ENCODE peak calls at places on chromosomes 4 and X, in four cellular contexts. G, Y, J and V are unnamed samples.

GRCh38 chrX:102808336-102808735 is 87.8 kb downstream of the GPRASP3 start:
- DNase-seq in G (no peak), Y (peak), J (no peak), V (peak)

GRCh38 chrX:791479-792034 is 161.0 kb downstream of the SHOX start:
- DNase-seq in G (no peak), Y (no peak), J (no peak), V (no peak)

GRCh38 chrX:100368167-100368566 is 41.9 kb downstream of the PCDH19 start:
- DNase-seq in G (no peak), Y (peak), J (peak), V (no peak)

GRCh38 chrX:140817943-140818342 is 108.4 kb downstream of the LINC00632 start:
- DNase-seq in G (peak), Y (peak), J (no peak), V (peak)

GRCh38 chr4:6783111-6783981 is 819 bp downstream of the KIAA0232 start:
- DNase-seq in G (peak), Y (peak), J (peak), V (peak)

GRCh38 chrX:32778965-32779364 is 432.4 kb downstream of the DMD start:
- DNase-seq in G (no peak), Y (no peak), J (no peak), V (no peak)

GRCh38 chr4:94262163-94263016 is 54.7 kb downstream of the SMARCAD1 start:
- DNase-seq in G (no peak), Y (no peak), J (no peak), V (no peak)

GRCh38 chr4:108068422-108068821 is 78.7 kb downstream of the HADH start:
- DNase-seq in G (no peak), Y (peak), J (no peak), V (peak)

GRCh38 chrX:69510137-69510715 is 6.1 kb downstream of the NALF2 start:
- DNase-seq in G (no peak), Y (no peak), J (no peak), V (no peak)

DNA sequence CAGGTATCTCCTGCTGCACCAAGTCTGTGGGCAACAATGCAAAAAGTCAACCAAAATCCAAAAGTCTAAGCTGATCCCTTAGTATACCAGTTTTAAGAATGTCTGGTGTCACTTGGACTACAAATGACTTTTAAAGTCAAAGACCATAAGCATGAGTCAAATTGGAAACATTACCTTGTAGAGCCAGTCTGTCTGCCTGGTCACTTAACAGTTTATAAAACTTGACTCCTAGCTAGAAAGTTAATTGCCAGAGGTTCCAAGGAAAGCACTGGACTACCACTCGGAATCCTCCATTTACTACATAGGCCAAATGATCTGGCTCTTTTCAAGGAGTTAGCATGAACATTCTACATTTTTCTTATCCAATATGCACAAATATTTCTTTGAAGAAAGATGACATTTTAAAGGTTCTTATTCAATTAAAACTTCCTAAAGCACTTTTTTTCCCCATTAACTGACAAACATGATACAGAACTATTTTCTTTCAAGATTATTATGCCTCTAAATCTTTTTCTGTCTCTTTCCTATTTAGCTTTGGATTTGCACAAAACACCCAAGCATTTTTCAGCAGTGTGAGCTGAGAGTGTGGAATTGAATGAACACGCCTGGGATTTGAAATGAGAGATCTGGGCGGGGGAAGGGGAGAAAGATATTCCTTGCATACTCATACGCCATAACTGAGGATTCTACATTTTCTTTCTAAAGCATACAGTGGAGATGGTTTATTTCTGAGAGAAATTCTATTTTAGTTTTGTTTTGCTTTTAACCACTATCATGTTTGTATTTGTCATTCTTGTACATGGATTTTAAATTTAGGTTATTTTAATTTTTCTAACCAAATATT is 188.4 kb downstream of the SHROOM3 start:
- DNase-seq in G (peak), Y (no peak), J (no peak), V (peak)
- H3K4me3 ChIP-seq in G (no peak), Y (no peak), J (no peak), V (no peak)

GRCh38 chr4:117700111-117700892 is 334.0 kb upstream of the NDST3 start:
- DNase-seq in G (no peak), Y (no peak), J (no peak), V (no peak)
- TF ChIP-seq CTCF in G (peak), Y (no peak), J (no peak), V (no peak)

GRCh38 chrX:135543924-135544323 is 23.5 kb downstream of the INTS6L start:
- DNase-seq in G (no peak), Y (no peak), J (no peak), V (no peak)
- H3K4me3 ChIP-seq in G (no peak), Y (no peak), J (no peak), V (no peak)

GRCh38 chrX:119948381-119948780 is 4.8 kb upstream of the NKAP start:
- DNase-seq in G (no peak), Y (no peak), J (no peak), V (no peak)
- TF ChIP-seq CTCF in G (no peak), Y (peak), J (no peak), V (no peak)

DNA sequence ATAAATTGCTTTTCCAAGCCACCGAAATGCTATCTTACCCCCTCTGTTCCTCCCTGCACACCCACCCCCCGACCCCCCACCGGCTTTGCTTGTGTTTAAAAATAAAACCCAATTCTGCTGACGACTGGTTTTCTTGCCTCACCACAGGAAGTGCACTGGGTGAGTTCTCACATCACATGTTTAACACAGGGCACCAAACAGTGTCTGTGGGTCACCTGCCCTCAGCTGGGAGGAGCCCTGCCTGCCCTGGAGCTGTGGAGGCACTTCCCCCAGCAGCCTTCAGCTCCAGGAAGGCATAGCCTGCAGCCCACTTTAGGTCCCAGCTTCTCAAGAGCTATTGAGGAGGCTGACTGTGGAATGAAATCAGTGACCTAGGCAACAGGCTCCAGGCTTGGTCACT is 8.8 kb downstream of the TMEM255A start:
- DNase-seq in G (no peak), Y (no peak), J (peak), V (no peak)
- H3K4me3 ChIP-seq in G (no peak), Y (no peak), J (no peak), V (no peak)

GRCh38 chrX:11760958-11761357 is 2.9 kb downstream of the MSL3 start:
- DNase-seq in G (no peak), Y (no peak), J (no peak), V (no peak)

GRCh38 chrX:11758400-11759171 is 549 bp downstream of the MSL3 start:
- DNase-seq in G (peak), Y (peak), J (peak), V (peak)

GRCh38 chrX:11757729-11758399 is at the start of gene MSL3:
- DNase-seq in G (peak), Y (peak), J (no peak), V (peak)

GRCh38 chrX:11759172-11759460 is 1.1 kb downstream of the MSL3 start:
- DNase-seq in G (no peak), Y (no peak), J (no peak), V (no peak)

GRCh38 chrX:11759461-11760311 is 1.6 kb downstream of the MSL3 start:
- DNase-seq in G (peak), Y (peak), J (peak), V (peak)
- TF ChIP-seq CTCF in G (no peak), Y (no peak), J (no peak), V (no peak)

DNA sequence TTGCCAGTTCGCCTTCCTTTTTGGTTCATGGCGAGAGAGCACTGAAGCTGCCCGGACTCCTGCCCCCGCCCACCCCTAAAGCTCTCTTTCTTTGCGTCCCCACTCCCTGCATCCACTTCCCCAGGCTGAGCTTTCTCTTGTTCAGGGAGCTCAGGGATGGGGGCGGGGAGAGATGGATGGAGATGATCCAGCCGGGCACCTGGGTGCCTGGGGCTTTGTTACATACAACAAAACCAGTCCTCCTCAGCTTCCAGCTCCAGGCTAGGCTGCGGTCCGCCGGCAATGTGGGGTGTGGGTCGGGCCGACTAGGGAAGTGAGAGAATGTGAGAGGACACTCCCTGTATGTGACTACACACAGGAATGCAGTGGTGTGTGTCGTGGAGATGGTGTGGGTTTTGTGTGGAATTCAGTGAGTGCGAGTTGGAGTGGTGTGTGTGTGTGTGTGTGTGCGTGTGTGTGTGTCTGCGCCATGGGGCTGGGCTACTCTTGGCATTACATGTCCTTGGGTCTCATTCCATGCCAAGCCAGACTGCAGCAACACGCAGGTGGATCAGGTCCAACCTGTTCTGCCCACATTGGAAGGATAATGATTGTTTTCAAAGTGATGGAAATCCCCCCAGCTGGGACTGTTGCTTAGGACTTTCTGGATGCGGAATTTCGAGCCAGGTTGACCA is 149.3 kb upstream of the CHRDL1 start:
- DNase-seq in G (no peak), Y (no peak), J (no peak), V (no peak)
- H3K4me3 ChIP-seq in G (no peak), Y (no peak), J (no peak), V (peak)

DNA sequence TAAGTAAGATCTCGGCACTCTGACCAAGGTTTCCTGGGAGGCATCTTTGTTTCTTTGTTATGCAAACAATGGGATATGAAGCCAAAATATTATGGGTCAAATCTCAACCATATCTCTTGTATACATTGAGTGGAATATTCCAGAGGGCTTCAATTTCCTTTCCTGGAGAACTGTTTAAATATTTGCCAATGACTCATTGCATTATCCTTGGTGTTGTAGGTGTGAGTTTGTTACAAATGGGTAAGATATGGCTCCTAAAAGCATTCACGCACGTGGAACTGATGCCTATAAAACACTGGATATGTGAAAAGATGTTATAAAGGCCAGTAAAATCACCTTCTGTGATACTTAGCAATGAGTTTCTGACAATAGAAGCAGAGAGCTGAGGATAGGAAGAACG is 150.5 kb upstream of the WDR1 start:
- DNase-seq in G (no peak), Y (no peak), J (no peak), V (no peak)
- TF ChIP-seq CTCF in G (no peak), Y (no peak), J (no peak), V (no peak)

GRCh38 chr4:57219389-57219890 is 109.3 kb upstream of the IGFBP7 start:
- DNase-seq in G (no peak), Y (no peak), J (no peak), V (no peak)
- H3K4me3 ChIP-seq in G (no peak), Y (no peak), J (no peak), V (no peak)

GRCh38 chr4:152609460-152609859 is 70.3 kb downstream of the TMEM154 start:
- DNase-seq in G (no peak), Y (no peak), J (no peak), V (no peak)
- TF ChIP-seq CTCF in G (no peak), Y (no peak), J (no peak), V (no peak)